ENCODE peak calls at places on chromosomes 13 and 19, in ten cellular contexts. J, F, Q, L, R, A, E, K, H and Z are unnamed samples.

GRCh38 chr19:32674153-32674958 is 624 bp downstream of the ANKRD27 start:
- DNase-seq in J (no peak), A (no peak), F (no peak), L (no peak), K (peak), Q (peak), R (no peak), E (no peak), H (no peak), Z (no peak)

GRCh38 chr19:5156231-5156986 is 184.2 kb downstream of the PTPRS start:
- DNase-seq in F (no peak), H (no peak), A (no peak), K (no peak), Q (no peak), E (no peak), L (no peak), R (no peak), J (no peak), Z (no peak)

GRCh38 chr13:113947321-113948033 is 26.4 kb downstream of the C13orf46 start:
- DNase-seq in J (peak), Q (no peak), R (no peak), F (no peak), L (no peak), K (no peak), H (peak), A (no peak), E (no peak), Z (no peak)

GRCh38 chr13:32023096-32023495 is 8.5 kb upstream of the FRY start:
- DNase-seq in R (no peak), H (no peak), L (no peak), E (no peak), A (no peak), J (no peak), K (no peak), Q (no peak), F (no peak), Z (no peak)

GRCh38 chr13:96958286-96958891 is 35.9 kb downstream of the OXGR1 start:
- DNase-seq in E (no peak), Q (peak), A (no peak), J (peak), L (peak), H (no peak), F (peak), K (no peak), R (no peak), Z (no peak)

GRCh38 chr19:49430172-49430677 is 5.0 kb downstream of the GFY start:
- DNase-seq in L (no peak), A (no peak), Q (no peak), H (no peak), R (no peak), J (no peak), E (no peak), F (no peak), K (no peak), Z (no peak)

GRCh38 chr13:64527561-64527960 is 2702.6 kb downstream of the PCDH9 start:
- DNase-seq in L (no peak), K (no peak), H (no peak), F (no peak), A (no peak), R (no peak), E (no peak), J (peak), Q (no peak), Z (no peak)

GRCh38 chr13:41915096-41915495 is 45.8 kb downstream of the VWA8 start:
- DNase-seq in F (no peak), A (no peak), L (no peak), E (no peak), H (no peak), K (no peak), Q (no peak), J (peak), R (no peak), Z (no peak)

GRCh38 chr13:97429681-97430081 is 4.3 kb upstream of the RAP2A start:
- DNase-seq in E (no peak), L (no peak), F (peak), K (no peak), H (no peak), Q (no peak), A (no peak), J (no peak), R (no peak), Z (no peak)

GRCh38 chr19:54149021-54149812 is 10.3 kb downstream of the LENG1 start:
- DNase-seq in A (no peak), K (no peak), H (no peak), R (no peak), Q (no peak), E (no peak), J (no peak), L (no peak), F (no peak), Z (no peak)

GRCh38 chr19:43620061-43621001 is 902 bp upstream of the ZNF428 start:
- DNase-seq in L (no peak), A (peak), H (no peak), K (no peak), E (no peak), F (no peak), R (peak), J (no peak), Q (no peak), Z (no peak)

GRCh38 chr19:8512115-8512967 is 1.6 kb downstream of the ZNF414 start:
- DNase-seq in Q (no peak), J (peak), F (no peak), K (no peak), L (no peak), H (no peak), R (no peak), A (no peak), E (no peak), Z (no peak)

GRCh38 chr19:42143341-42144234 is 11.3 kb upstream of the POU2F2 start:
- DNase-seq in H (no peak), J (no peak), E (no peak), Q (peak), K (peak), F (peak), A (no peak), R (no peak), L (no peak), Z (peak)

GRCh38 chr13:103164239-103164638 is 98.0 kb upstream of the SLC10A2 start:
- DNase-seq in E (no peak), F (no peak), Q (no peak), K (no peak), L (no peak), J (no peak), R (no peak), H (no peak), A (no peak), Z (no peak)

GRCh38 chr19:4517451-4518057 is 732 bp downstream of the PLIN4 start:
- DNase-seq in K (no peak), H (no peak), E (no peak), Q (no peak), J (no peak), F (no peak), R (no peak), A (no peak), L (no peak), Z (no peak)

GRCh38 chr19:3175761-3176714 is 2.5 kb upstream of the S1PR4 start:
- DNase-seq in R (peak), K (no peak), L (peak), Q (no peak), A (no peak), E (no peak), F (peak), H (no peak), J (peak), Z (no peak)

GRCh38 chr13:61414686-61415664 is 674 bp downstream of the PCDH20 start:
- DNase-seq in E (no peak), F (peak), R (no peak), H (peak), K (peak), J (peak), L (no peak), A (peak), Q (peak), Z (peak)

GRCh38 chr13:43880930-43881329 is 1.2 kb downstream of the LACC1 start:
- DNase-seq in R (no peak), K (no peak), L (no peak), F (no peak), E (no peak), A (no peak), H (no peak), J (no peak), Q (no peak), Z (no peak)

GRCh38 chr19:18611327-18612050 is 1.2 kb upstream of the TMEM59L start:
- DNase-seq in L (no peak), A (no peak), J (no peak), K (no peak), Q (no peak), H (no peak), E (peak), F (no peak), R (no peak), Z (no peak)

GRCh38 chr19:58056261-58056660 is 2.8 kb upstream of the ZNF135 start:
- DNase-seq in A (no peak), R (no peak), H (no peak), K (no peak), E (no peak), J (no peak), L (no peak), F (no peak), Q (no peak), Z (no peak)

GRCh38 chr19:4172861-4173473 is 9.4 kb downstream of the SIRT6 start:
- DNase-seq in F (peak), Q (peak), A (peak), H (peak), J (peak), R (peak), E (peak), K (peak), L (no peak), Z (peak)

GRCh38 chr13:106367361-106367781 is 168.1 kb downstream of the EFNB2 start:
- DNase-seq in H (no peak), A (no peak), L (no peak), Q (no peak), J (no peak), R (no peak), E (no peak), K (no peak), F (no peak), Z (no peak)

GRCh38 chr19:44113784-44114390 is 688 bp downstream of the ZNF225 start:
- DNase-seq in F (no peak), J (peak), K (no peak), E (peak), L (no peak), R (no peak), A (no peak), Q (peak), H (no peak), Z (no peak)

GRCh38 chr19:18605546-18606280 is 886 bp downstream of the CRLF1 start:
- DNase-seq in A (no peak), K (no peak), R (no peak), Q (no peak), H (no peak), L (no peak), E (no peak), F (no peak), J (no peak), Z (no peak)

GRCh38 chr19:18128044-18128443 is 24.9 kb upstream of the PIK3R2 start:
- DNase-seq in A (no peak), F (no peak), H (no peak), J (no peak), E (no peak), Q (no peak), R (no peak), K (no peak), L (no peak), Z (no peak)

GRCh38 chr19:39078436-39079200 is 5.5 kb upstream of the ACP7 start:
- DNase-seq in J (peak), K (no peak), Q (no peak), L (peak), A (no peak), R (no peak), E (no peak), H (no peak), F (peak), Z (no peak)

GRCh38 chr19:50516859-50517703 is 3.4 kb upstream of the ASPDH start:
- DNase-seq in L (no peak), J (no peak), E (no peak), F (no peak), K (no peak), R (no peak), H (no peak), Q (no peak), A (no peak), Z (no peak)

GRCh38 chr19:49851456-49852259 is 699 bp downstream of the PTOV1 start:
- DNase-seq in F (peak), A (peak), K (peak), Q (peak), R (peak), E (peak), J (no peak), H (peak), L (no peak), Z (peak)

GRCh38 chr13:56755181-56755580 is 385.5 kb upstream of the PRR20A start:
- DNase-seq in H (no peak), F (no peak), Q (no peak), K (no peak), E (no peak), R (no peak), L (no peak), J (no peak), A (no peak), Z (no peak)

GRCh38 chr19:38663156-38663651 is 15.8 kb downstream of the ACTN4 start:
- DNase-seq in R (no peak), J (no peak), H (no peak), Q (no peak), K (no peak), L (no peak), F (no peak), E (no peak), A (no peak), Z (no peak)

GRCh38 chr19:16369664-16370576 is 45.3 kb downstream of the KLF2 start:
- DNase-seq in J (no peak), E (no peak), F (no peak), Q (no peak), R (peak), H (no peak), A (no peak), K (no peak), L (no peak), Z (no peak)

GRCh38 chr13:43961909-43962308 is 82.2 kb downstream of the LACC1 start:
- DNase-seq in F (no peak), Q (no peak), R (no peak), L (no peak), H (no peak), K (no peak), E (no peak), J (peak), A (no peak), Z (no peak)

GRCh38 chr19:43957891-43958290 is 6.9 kb downstream of the ZNF221 start:
- DNase-seq in R (no peak), E (no peak), J (no peak), Q (no peak), H (no peak), L (peak), A (no peak), F (peak), K (no peak), Z (no peak)

GRCh38 chr19:7506385-7507328 is 9.2 kb upstream of the ZNF358 start:
- DNase-seq in Q (peak), L (no peak), R (no peak), H (peak), K (no peak), F (peak), A (peak), J (peak), E (no peak), Z (no peak)

DNA sequence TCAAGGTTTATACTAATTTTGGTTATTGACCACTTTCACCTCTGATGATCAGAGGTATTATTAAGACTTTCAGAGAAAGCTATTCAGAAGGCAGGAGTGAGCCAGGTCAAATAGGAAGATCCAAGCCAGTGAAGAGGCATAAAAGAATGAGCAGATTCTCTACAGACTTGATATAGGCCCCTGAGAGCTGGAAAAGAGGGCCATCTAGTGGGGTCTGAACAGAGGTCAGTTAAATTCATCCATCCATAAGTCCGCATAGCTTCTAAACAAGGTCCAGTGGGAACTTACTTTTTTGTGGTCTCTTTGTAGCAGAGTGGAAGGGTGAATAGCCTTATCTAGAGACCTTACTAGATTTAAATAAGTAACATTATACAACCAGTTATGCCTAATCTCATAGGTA is 126.6 kb upstream of the UFM1 start:
- DNase-seq in J (no peak), Q (peak), F (peak), R (no peak), L (no peak), H (no peak), E (no peak), K (no peak), A (no peak), Z (no peak)
- TF ChIP-seq CTCF in J (peak), Q (no peak), F (peak), R (no peak), L (no peak), H (peak), E (no peak), K (peak), A (no peak), Z (no peak)

DNA sequence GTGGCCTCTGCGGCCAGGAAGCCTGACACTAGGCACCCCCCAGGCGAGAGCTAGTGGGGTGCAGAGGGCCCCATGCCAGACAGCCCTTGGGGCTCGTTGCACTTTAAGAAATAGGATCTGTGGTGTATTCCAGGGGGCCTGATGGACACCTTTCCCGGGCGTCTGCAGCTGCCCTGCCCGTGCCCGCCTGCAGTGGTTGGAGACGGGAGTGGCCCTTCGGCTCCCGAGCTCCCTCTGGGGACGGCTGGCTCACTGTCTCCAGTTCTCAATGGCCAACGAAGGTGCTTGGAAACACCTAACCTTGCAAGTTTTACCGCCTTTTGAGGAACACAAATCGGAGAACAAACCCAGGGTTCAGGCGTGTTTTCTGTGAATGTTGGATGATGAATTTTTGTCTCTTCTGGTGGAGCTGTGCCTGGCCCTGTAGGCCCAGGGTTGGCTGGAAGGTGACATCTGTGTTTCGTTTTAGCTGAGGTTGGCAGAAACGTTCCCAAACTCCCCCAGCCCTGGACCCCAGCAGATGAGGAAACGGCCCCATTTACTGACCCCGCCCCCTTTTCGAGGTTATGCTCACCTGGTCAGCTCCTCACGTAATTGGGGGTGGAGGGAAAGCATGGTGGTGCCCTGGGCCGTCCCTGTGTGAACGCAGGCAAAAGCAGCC is 17.4 kb upstream of the NPAS1 start:
- DNase-seq in K (no peak), L (no peak), E (no peak), Q (no peak), A (no peak), J (no peak), H (no peak), F (no peak), R (no peak), Z (no peak)
- TF ChIP-seq CTCF in K (no peak), L (no peak), E (no peak), Q (no peak), A (no peak), J (no peak), H (no peak), F (no peak), R (no peak), Z (no peak)

DNA sequence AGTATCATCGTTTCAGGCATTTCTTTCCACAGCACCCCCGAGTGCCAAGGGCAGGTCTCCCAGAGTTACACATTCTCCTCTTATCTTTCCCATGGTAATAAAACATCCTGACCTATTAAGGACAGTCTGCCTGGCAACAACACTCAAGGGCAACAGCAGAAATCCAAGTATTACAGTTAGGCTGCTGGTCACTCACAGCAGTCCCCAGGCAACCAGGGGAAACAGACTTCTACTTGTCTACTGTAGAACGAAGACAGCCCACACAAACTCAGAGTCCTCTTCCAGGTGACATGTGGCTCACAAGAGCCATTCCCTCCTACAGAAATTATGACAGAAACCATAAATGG is 24.3 kb downstream of the RCBTB1 start:
- DNase-seq in R (no peak), H (peak), L (no peak), F (peak), K (no peak), Q (no peak), E (no peak), J (no peak), A (no peak), Z (no peak)
- TF ChIP-seq CTCF in R (no peak), H (no peak), L (no peak), F (no peak), K (no peak), Q (no peak), E (no peak), J (no peak), A (no peak), Z (no peak)

DNA sequence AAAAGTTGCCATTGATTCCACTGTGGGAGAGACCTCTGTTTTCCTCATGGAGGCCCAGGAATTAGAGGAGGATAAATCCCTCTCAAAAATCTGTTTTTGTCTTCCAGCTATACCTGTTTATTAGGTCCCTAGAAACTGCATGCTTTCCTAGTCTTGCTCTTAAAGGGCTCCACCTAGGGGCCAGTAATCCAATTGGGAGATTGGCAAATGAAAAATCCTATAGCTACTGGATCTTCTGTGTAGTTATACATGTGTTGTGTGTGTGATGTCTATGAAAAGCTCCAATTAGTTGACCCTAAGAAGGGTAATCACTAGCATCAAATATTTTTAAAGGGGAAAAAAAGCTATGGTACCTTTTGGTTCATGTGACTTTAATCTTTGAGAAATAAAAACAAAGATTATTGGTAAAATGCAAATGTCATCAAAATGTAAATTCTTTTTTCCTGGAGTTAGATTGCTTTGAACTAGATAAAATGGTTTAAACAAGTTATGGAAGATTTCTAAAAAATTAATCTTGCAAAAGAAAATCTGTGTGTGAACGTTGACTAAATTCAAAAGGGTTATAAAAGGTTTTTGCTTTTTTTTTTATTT is 63.4 kb upstream of the C1QTNF9B start:
- DNase-seq in F (peak), E (no peak), J (peak), Q (peak), A (no peak), K (no peak), R (no peak), L (no peak), H (no peak), Z (no peak)
- TF ChIP-seq CTCF in F (peak), E (no peak), J (peak), Q (peak), A (peak), K (peak), R (no peak), L (peak), H (peak), Z (no peak)

DNA sequence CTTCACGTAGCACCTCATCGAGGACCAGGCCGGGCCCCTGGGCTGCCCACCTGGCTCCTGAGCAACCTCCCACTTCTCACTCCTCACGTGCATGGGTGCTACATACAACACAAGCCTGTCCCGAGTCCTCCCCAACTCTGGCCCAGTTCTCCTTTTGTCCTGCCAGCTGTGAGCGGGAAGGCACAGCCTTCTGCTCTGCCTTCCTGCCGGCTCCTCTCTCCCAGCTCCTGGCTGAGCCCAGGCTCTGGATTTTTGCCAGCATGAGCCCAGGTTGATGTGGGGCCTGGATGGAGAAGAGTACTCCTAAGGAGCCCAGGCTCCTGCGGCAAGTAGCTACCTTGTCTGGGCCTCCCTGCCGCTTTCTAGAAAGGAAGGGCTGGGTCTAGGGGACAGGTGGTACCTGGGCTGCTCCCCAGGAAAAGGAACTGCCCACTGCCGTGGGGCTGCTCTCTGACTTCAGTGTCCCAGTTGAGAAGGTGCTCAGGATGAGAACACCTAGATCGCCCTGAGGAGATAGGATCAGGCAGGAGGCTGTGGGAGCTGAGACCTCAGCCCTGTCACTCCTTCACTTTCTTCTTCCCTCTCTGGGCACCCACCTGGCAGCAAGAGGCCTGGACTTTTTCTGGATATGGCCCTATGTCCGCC is 23.6 kb downstream of the LYL1 start:
- DNase-seq in H (peak), L (no peak), J (no peak), R (no peak), F (peak), Q (no peak), A (peak), K (no peak), E (no peak), Z (no peak)
- TF ChIP-seq CTCF in H (no peak), L (no peak), J (no peak), R (no peak), F (no peak), Q (no peak), A (no peak), K (no peak), E (no peak), Z (no peak)